ENCODE peak calls at places on chromosomes 3 and 15, in eight cellular contexts. A is Peyer's patch; U is globus pallidus; W is H4; Y is GDM1; D is frontal cortex; X is A172; J is naive thymus-derived CD8-positive, alpha-beta T cell. Q is an unnamed sample.

GRCh38 chr15:80179025-80179759 is 26.4 kb downstream of the FAH start:
- DNase-seq in X (peak; percentile 85), Y (no peak), D (no peak), A (no peak), U (no peak), J (no peak), W (peak; percentile 57), Q (peak; percentile 91)

GRCh38 chr3:151265866-151266265 is 12.5 kb downstream of the P2RY14 start:
- DNase-seq in A (peak; percentile 77), W (no peak), J (no peak), D (no peak), X (no peak), U (peak; percentile 37), Y (peak; percentile 13), Q (no peak)

GRCh38 chr15:40114218-40114617 is 5.5 kb upstream of the BMF start:
- DNase-seq in X (no peak), W (no peak), D (no peak), A (peak; percentile 21), Y (no peak), U (no peak), J (no peak), Q (no peak)

GRCh38 chr15:45734244-45734643 is 99.4 kb downstream of the SQOR start:
- DNase-seq in X (no peak), J (no peak), D (no peak), A (no peak), U (no peak), W (no peak), Y (no peak), Q (no peak)

GRCh38 chr15:89863918-89864317 is 29.9 kb downstream of the AP3S2 start:
- DNase-seq in U (no peak), Y (no peak), X (no peak), A (no peak), J (no peak), D (no peak), W (no peak), Q (no peak)

GRCh38 chr3:53258600-53259426 is 3.0 kb upstream of the TKT start:
- DNase-seq in Y (no peak), W (no peak), U (peak; percentile 78), A (no peak), X (no peak), J (no peak), D (no peak), Q (no peak)

GRCh38 chr3:129119365-129120100 is 2.1 kb downstream of the RAB43 start:
- DNase-seq in D (no peak), Y (no peak), J (no peak), W (no peak), U (no peak), X (peak; percentile 19), A (peak; percentile 82), Q (no peak)

GRCh38 chr15:42056934-42057743 is 36.3 kb upstream of the PLA2G4E start:
- DNase-seq in X (peak; percentile 87), Y (no peak), D (peak; percentile 78), J (no peak), A (peak; percentile 90), U (peak; percentile 54), W (peak; percentile 87), Q (peak; percentile 88)

GRCh38 chr3:66253790-66254620 is 33.2 kb downstream of the SLC25A26 start:
- DNase-seq in A (no peak), U (peak; percentile 55), J (no peak), W (no peak), X (peak; percentile 18), D (peak; percentile 28), Y (no peak), Q (peak; percentile 20)

GRCh38 chr3:177443469-177443868 is 246.2 kb upstream of the TBL1XR1 start:
- DNase-seq in X (peak; percentile 78), W (peak; percentile 77), Y (no peak), J (no peak), D (no peak), A (no peak), U (no peak), Q (peak; percentile 81)

GRCh38 chr3:27171113-27171512 is 198.1 kb downstream of the NEK10 start:
- DNase-seq in D (no peak), J (no peak), A (no peak), W (no peak), X (no peak), U (no peak), Y (no peak), Q (no peak)

GRCh38 chr3:76497636-76498035 is 542.3 kb upstream of the ROBO2 start:
- DNase-seq in J (no peak), Y (no peak), A (no peak), D (no peak), X (no peak), U (no peak), W (no peak), Q (peak; percentile 77)

GRCh38 chr3:30795176-30795575 is 99.3 kb downstream of the GADL1 start:
- DNase-seq in J (no peak), U (no peak), X (peak; percentile 12), D (no peak), W (no peak), Y (no peak), A (no peak), Q (no peak)

GRCh38 chr15:69679623-69680228 is 227.1 kb downstream of the RPLP1 start:
- DNase-seq in D (no peak), A (no peak), Y (no peak), J (no peak), W (no peak), U (no peak), X (no peak), Q (no peak)

GRCh38 chr3:132253262-132253878 is 63.8 kb upstream of the ACP3 start:
- DNase-seq in U (peak; percentile 40), Y (peak; percentile 13), X (peak; percentile 54), J (no peak), A (peak; percentile 48), W (peak; percentile 68), D (peak; percentile 17), Q (peak; percentile 28)

GRCh38 chr15:72184165-72184811 is 13.3 kb downstream of the GRAMD2A start:
- DNase-seq in A (no peak), D (no peak), Y (no peak), W (no peak), X (peak; percentile 59), J (no peak), U (no peak), Q (peak; percentile 24)

GRCh38 chr3:122510878-122511481 is 3.8 kb downstream of the KPNA1 start:
- DNase-seq in W (no peak), Y (no peak), A (no peak), X (no peak), D (no peak), U (no peak), J (no peak), Q (no peak)

GRCh38 chr3:45659661-45660566 is 29.3 kb upstream of the SACM1L start:
- DNase-seq in D (peak; percentile 74), X (peak; percentile 75), Y (no peak), A (peak; percentile 90), U (peak; percentile 57), J (peak; percentile 29), W (peak; percentile 62), Q (no peak)

GRCh38 chr15:45457641-45458539 is 64.7 kb downstream of the SLC30A4 start:
- DNase-seq in D (peak; percentile 78), A (peak; percentile 90), U (peak; percentile 91), J (peak; percentile 54), Y (peak; percentile 52), W (peak; percentile 71), X (peak; percentile 73), Q (peak; percentile 67)

GRCh38 chr15:82263350-82263749 is 732 bp downstream of the SAXO2 start:
- DNase-seq in Y (no peak), A (no peak), J (no peak), W (no peak), X (no peak), D (no peak), U (no peak), Q (no peak)

GRCh38 chr15:98854496-98854895 is 153.1 kb downstream of the PGPEP1L start:
- DNase-seq in W (no peak), Y (no peak), J (no peak), X (no peak), U (no peak), D (no peak), A (no peak), Q (no peak)

GRCh38 chr3:148366743-148367410 is 330.8 kb upstream of the AGTR1 start:
- DNase-seq in X (no peak), A (no peak), U (peak; percentile 73), D (no peak), Y (no peak), J (no peak), W (peak; percentile 21), Q (no peak)

GRCh38 chr15:100728371-100729201 is 126.2 kb downstream of the ASB7 start:
- DNase-seq in W (no peak), X (no peak), J (no peak), D (no peak), U (no peak), A (no peak), Y (no peak), Q (no peak)

GRCh38 chr15:81108427-81108826 is 25.6 kb upstream of the CFAP161 start:
- DNase-seq in A (no peak), X (no peak), D (no peak), U (no peak), W (no peak), Y (no peak), J (no peak), Q (no peak)

GRCh38 chr3:117563063-117563462 is 853.5 kb downstream of the TUSC7 start:
- DNase-seq in U (no peak), X (no peak), D (no peak), A (no peak), W (no peak), Y (no peak), J (no peak), Q (no peak)

GRCh38 chr15:75036269-75036668 is 12.9 kb downstream of the PPCDC start:
- DNase-seq in D (no peak), A (peak; percentile 78), J (no peak), W (no peak), X (peak; percentile 65), Y (no peak), U (no peak), Q (peak; percentile 18)

GRCh38 chr3:109114746-109115145 is 3.2 kb downstream of the MORC1 start:
- DNase-seq in Y (no peak), J (no peak), A (no peak), W (no peak), X (no peak), D (no peak), U (no peak), Q (no peak)

GRCh38 chr15:36737430-36737891 is 158.0 kb downstream of the CDIN1 start:
- DNase-seq in J (no peak), W (no peak), Y (no peak), A (no peak), U (no peak), X (peak; percentile 73), D (no peak), Q (peak; percentile 33)

GRCh38 chr15:92807971-92808571 is 92.1 kb upstream of the CHD2 start:
- DNase-seq in D (no peak), A (no peak), J (no peak), W (no peak), Y (no peak), X (no peak), U (no peak), Q (no peak)

GRCh38 chr15:67383903-67384302 is 129.3 kb downstream of the IQCH start:
- DNase-seq in A (no peak), D (no peak), Y (no peak), U (no peak), X (no peak), W (no peak), J (no peak), Q (no peak)

GRCh38 chr15:40291088-40291574 is 8.3 kb upstream of the ANKRD63 start:
- DNase-seq in Y (no peak), X (no peak), D (peak; percentile 50), W (no peak), U (no peak), A (peak; percentile 63), J (no peak), Q (no peak)

GRCh38 chr3:178320481-178321352 is 215.5 kb upstream of the KCNMB2 start:
- DNase-seq in X (peak; percentile 41), U (no peak), J (no peak), Y (no peak), W (peak; percentile 59), A (no peak), D (no peak), Q (peak; percentile 55)